ENCODE peak calls at places on chromosomes 13 and 19, in seven cellular contexts. F, G, R, Q, P, S and Z are unnamed samples.

GRCh38 chr19:1400281-1401137 is 833 bp downstream of the GAMT start:
- DNase-seq in F (no peak), G (no peak), R (peak), Q (no peak), P (peak), S (no peak), Z (no peak)

GRCh38 chr13:37068962-37069361 is 9.5 kb upstream of the SUPT20H start:
- DNase-seq in F (no peak), G (no peak), R (no peak), Q (no peak), P (no peak), S (no peak), Z (no peak)

GRCh38 chr13:94192576-94192975 is 286.9 kb downstream of the DCT start:
- DNase-seq in F (peak), G (no peak), R (peak), Q (no peak), P (no peak), S (no peak), Z (peak)

GRCh38 chr19:4374451-4375163 is 25.7 kb downstream of the SH3GL1 start:
- DNase-seq in F (peak), G (no peak), R (peak), Q (peak), P (peak), S (peak), Z (no peak)

GRCh38 chr19:27872370-27872769 is 1340.6 kb downstream of the UQCRFS1 start:
- DNase-seq in F (no peak), G (no peak), R (no peak), Q (no peak), P (no peak), S (no peak), Z (no peak)

GRCh38 chr13:103351035-103351828 is 285.0 kb upstream of the SLC10A2 start:
- DNase-seq in F (no peak), G (no peak), R (peak), Q (no peak), P (no peak), S (no peak), Z (no peak)

GRCh38 chr13:72850959-72851677 is 69.2 kb downstream of the PIBF1 start:
- DNase-seq in F (no peak), G (no peak), R (peak), Q (no peak), P (no peak), S (no peak), Z (no peak)

GRCh38 chr19:8531470-8531869 is 17.5 kb upstream of the ZNF414 start:
- DNase-seq in F (no peak), G (no peak), R (no peak), Q (no peak), P (no peak), S (no peak), Z (no peak)

GRCh38 chr19:46824887-46825730 is 25.5 kb downstream of the AP2S1 start:
- DNase-seq in F (no peak), G (no peak), R (peak), Q (no peak), P (no peak), S (no peak), Z (no peak)

GRCh38 chr13:37011788-37012187 is 11.2 kb downstream of the EXOSC8 start:
- DNase-seq in F (no peak), G (no peak), R (no peak), Q (no peak), P (no peak), S (no peak), Z (no peak)

GRCh38 chr13:37058801-37059135 is 720 bp downstream of the SUPT20H start:
- DNase-seq in F (no peak), G (no peak), R (no peak), Q (no peak), P (no peak), S (no peak), Z (no peak)

GRCh38 chr13:22091971-22092300 is 421.1 kb downstream of the FGF9 start:
- DNase-seq in F (no peak), G (no peak), R (no peak), Q (no peak), P (no peak), S (no peak), Z (no peak)

GRCh38 chr13:94559201-94559795 is 36.7 kb downstream of the TGDS start:
- DNase-seq in F (no peak), G (no peak), R (no peak), Q (no peak), P (no peak), S (no peak), Z (no peak)

GRCh38 chr13:40662866-40663265 is 3.6 kb downstream of the FOXO1 start:
- DNase-seq in F (no peak), G (no peak), R (no peak), Q (no peak), P (no peak), S (no peak), Z (no peak)

GRCh38 chr13:75507027-75508001 is 25.3 kb upstream of the TBC1D4 start:
- DNase-seq in F (no peak), G (no peak), R (no peak), Q (no peak), P (no peak), S (no peak), Z (no peak)

GRCh38 chr19:48726573-48726972 is 7.0 kb upstream of the MAMSTR start:
- DNase-seq in F (no peak), G (no peak), R (no peak), Q (no peak), P (no peak), S (no peak), Z (no peak)

GRCh38 chr13:27644302-27644701 is 22.6 kb downstream of the POLR1D start:
- DNase-seq in F (no peak), G (no peak), R (peak), Q (no peak), P (no peak), S (no peak), Z (no peak)

GRCh38 chr19:44626067-44626624 is 12.8 kb downstream of the IGSF23 start:
- DNase-seq in F (no peak), G (peak), R (peak), Q (no peak), P (no peak), S (no peak), Z (no peak)

GRCh38 chr19:10654610-10655456 is 687 bp downstream of the ILF3 start:
- DNase-seq in F (no peak), G (no peak), R (peak), Q (peak), P (peak), S (peak), Z (peak)

GRCh38 chr19:23440207-23440606 is 44.9 kb upstream of the ZNF91 start:
- DNase-seq in F (no peak), G (no peak), R (no peak), Q (no peak), P (no peak), S (no peak), Z (no peak)

GRCh38 chr19:7214329-7215089 is 79.7 kb downstream of the INSR start:
- DNase-seq in F (no peak), G (no peak), R (peak), Q (no peak), P (no peak), S (no peak), Z (no peak)

GRCh38 chr13:110617326-110618072 is 2.2 kb downstream of the NAXD start:
- DNase-seq in F (peak), G (no peak), R (peak), Q (no peak), P (peak), S (peak), Z (no peak)

GRCh38 chr13:96996097-96996496 is 1.8 kb upstream of the OXGR1 start:
- DNase-seq in F (no peak), G (no peak), R (no peak), Q (no peak), P (no peak), S (no peak), Z (no peak)

GRCh38 chr19:787551-787950 is 9.7 kb upstream of the PTBP1 start:
- DNase-seq in F (no peak), G (no peak), R (no peak), Q (no peak), P (no peak), S (no peak), Z (peak)

GRCh38 chr19:49570997-49571676 is 9.2 kb downstream of the NOSIP start:
- DNase-seq in F (no peak), G (no peak), R (no peak), Q (no peak), P (no peak), S (no peak), Z (no peak)

GRCh38 chr19:8323781-8324185 is 2.5 kb downstream of the RPS28 start:
- DNase-seq in F (no peak), G (no peak), R (no peak), Q (no peak), P (no peak), S (no peak), Z (no peak)

GRCh38 chr19:12077375-12077774 is 12.8 kb downstream of the ZNF844 start:
- DNase-seq in F (no peak), G (no peak), R (no peak), Q (no peak), P (no peak), S (no peak), Z (no peak)

GRCh38 chr13:57633950-57634828 is 2.6 kb downstream of the PCDH17 start:
- DNase-seq in F (no peak), G (no peak), R (peak), Q (no peak), P (no peak), S (no peak), Z (peak)

GRCh38 chr13:97555034-97555433 is 121.1 kb downstream of the RAP2A start:
- DNase-seq in F (no peak), G (no peak), R (no peak), Q (no peak), P (no peak), S (no peak), Z (no peak)

GRCh38 chr13:83881917-83882625 is at the start of gene SLITRK1:
- DNase-seq in F (peak), G (peak), R (peak), Q (peak), P (no peak), S (no peak), Z (no peak)

GRCh38 chr13:93736111-93736510 is 509.5 kb downstream of the GPC6 start:
- DNase-seq in F (no peak), G (no peak), R (no peak), Q (no peak), P (no peak), S (no peak), Z (no peak)

GRCh38 chr13:21837841-21838551 is 167.1 kb downstream of the FGF9 start:
- DNase-seq in F (no peak), G (no peak), R (no peak), Q (no peak), P (no peak), S (peak), Z (no peak)

GRCh38 chr13:113783966-113784644 is 25.1 kb downstream of the TMEM255B start:
- DNase-seq in F (no peak), G (no peak), R (no peak), Q (peak), P (peak), S (no peak), Z (no peak)

GRCh38 chr13:104650426-104650825 is 1584.2 kb upstream of the SLC10A2 start:
- DNase-seq in F (no peak), G (no peak), R (no peak), Q (no peak), P (no peak), S (no peak), Z (no peak)

GRCh38 chr19:49997709-49998108 is 27.5 kb downstream of the VRK3 start:
- DNase-seq in F (no peak), G (no peak), R (peak), Q (no peak), P (no peak), S (no peak), Z (no peak)

GRCh38 chr19:27972291-27973040 is 1240.5 kb downstream of the UQCRFS1 start:
- DNase-seq in F (no peak), G (no peak), R (no peak), Q (no peak), P (no peak), S (no peak), Z (no peak)

GRCh38 chr19:33227242-33227650 is 1.6 kb upstream of the SLC7A10 start:
- DNase-seq in F (no peak), G (no peak), R (no peak), Q (no peak), P (no peak), S (no peak), Z (no peak)

GRCh38 chr13:90049989-90050671 is 1297.4 kb upstream of the MIR17HG start:
- DNase-seq in F (no peak), G (no peak), R (no peak), Q (no peak), P (no peak), S (no peak), Z (no peak)

GRCh38 chr19:13748169-13748884 is 16.0 kb upstream of the MRI1 start:
- DNase-seq in F (no peak), G (no peak), R (peak), Q (no peak), P (no peak), S (no peak), Z (no peak)

GRCh38 chr13:20525601-20526544 is at the start of gene CRYL1:
- DNase-seq in F (peak), G (no peak), R (peak), Q (peak), P (peak), S (peak), Z (peak)
- TF ChIP-seq POLR2A in F (peak), G (no peak), R (peak), Q (no peak), P (peak), S (peak), Z (peak)

GRCh38 chr13:23859904-23860303 is 29.3 kb downstream of the MIPEP start:
- DNase-seq in F (no peak), G (no peak), R (no peak), Q (no peak), P (no peak), S (no peak), Z (no peak)
- TF ChIP-seq CTCF in F (no peak), G (no peak), R (no peak), Q (no peak), P (no peak), S (no peak), Z (no peak)

DNA sequence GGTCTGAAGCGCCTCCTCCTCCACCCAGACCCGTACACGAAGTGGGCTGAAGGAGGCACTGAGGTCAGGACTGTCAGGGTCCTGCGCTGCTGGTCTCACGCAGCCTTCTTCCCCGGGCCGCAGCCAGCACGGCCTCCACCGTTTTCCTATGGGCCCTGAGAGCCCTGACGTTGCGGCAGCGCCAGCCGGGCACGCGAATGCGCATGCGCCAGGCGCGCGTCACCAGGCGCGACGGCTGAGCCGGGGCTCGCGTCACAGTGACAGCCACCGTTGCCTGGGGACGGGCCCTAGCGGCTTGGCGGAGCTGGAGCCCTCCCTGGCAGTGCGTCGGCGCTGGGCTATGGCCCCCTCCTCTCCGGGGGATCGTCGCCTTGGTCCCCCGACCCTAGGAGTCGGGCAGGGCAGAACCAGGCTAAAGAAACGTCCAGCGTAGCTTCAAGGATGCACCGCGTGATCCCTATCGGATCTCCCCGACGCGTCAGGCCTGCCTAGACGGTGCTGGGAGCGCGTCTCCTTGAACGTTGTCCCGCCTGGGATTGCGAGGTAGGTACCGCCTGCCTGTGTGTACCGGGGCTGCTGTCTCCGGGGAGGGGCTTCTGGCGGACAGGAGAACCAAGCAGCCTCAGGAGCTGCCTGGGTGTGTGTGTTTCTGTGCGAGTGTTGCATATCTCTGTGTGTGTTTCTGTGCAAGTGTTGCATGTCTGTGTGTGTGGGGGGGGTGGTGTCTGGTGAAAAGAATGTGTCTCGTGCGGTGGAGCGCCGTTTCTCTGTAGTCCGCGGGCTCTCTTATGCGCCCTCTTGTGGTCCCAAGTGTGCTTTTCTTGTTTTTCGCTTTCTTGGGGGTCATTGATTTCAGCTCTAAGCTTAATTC is 43.2 kb downstream of the ZNF571 start:
- DNase-seq in F (no peak), G (no peak), R (no peak), Q (peak), P (no peak), S (no peak), Z (peak)
- TF ChIP-seq POLR2A in F (no peak), G (no peak), R (no peak), Q (no peak), P (no peak), S (no peak), Z (no peak)

GRCh38 chr19:38262585-38263268 is 1.6 kb upstream of the SPINT2 start:
- DNase-seq in F (no peak), G (no peak), R (no peak), Q (no peak), P (no peak), S (no peak), Z (no peak)

GRCh38 chr19:38265213-38265861 is 964 bp downstream of the SPINT2 start:
- DNase-seq in F (no peak), G (no peak), R (peak), Q (no peak), P (no peak), S (no peak), Z (peak)

GRCh38 chr19:38263696-38264485 is 482 bp upstream of the SPINT2 start:
- DNase-seq in F (no peak), G (no peak), R (peak), Q (peak), P (no peak), S (no peak), Z (peak)

GRCh38 chr19:38266070-38266469 is 1.7 kb downstream of the SPINT2 start:
- DNase-seq in F (no peak), G (peak), R (no peak), Q (no peak), P (no peak), S (no peak), Z (no peak)

DNA sequence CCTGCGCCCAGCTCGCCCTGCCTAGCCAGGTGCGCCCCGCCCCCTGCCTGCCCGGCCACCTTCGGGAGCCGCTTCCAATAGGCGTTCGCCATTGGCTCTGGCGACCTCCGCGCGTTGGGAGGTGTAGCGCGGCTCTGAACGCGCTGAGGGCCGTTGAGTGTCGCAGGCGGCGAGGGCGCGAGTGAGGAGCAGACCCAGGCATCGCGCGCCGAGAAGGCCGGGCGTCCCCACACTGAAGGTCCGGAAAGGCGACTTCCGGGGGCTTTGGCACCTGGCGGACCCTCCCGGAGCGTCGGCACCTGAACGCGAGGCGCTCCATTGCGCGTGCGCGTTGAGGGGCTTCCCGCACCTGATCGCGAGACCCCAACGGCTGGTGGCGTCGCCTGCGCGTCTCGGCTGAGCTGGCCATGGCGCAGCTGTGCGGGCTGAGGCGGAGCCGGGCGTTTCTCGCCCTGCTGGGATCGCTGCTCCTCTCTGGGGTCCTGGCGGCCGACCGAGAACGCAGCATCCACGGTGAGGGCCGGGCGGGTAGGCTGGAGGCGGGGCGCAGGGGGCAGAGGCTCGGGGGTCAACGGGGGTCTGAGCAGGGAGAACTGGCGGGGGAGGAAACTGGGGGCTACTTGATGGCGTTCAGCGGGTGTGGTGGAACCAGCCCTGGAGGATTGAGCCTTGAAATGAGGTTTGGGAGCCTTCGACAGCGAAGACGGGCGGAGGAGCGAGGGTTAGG is at the start of gene SPINT2:
- DNase-seq in F (no peak), G (peak), R (no peak), Q (peak), P (peak), S (no peak), Z (no peak)
- TF ChIP-seq CTCF in F (no peak), G (no peak), R (no peak), Q (no peak), P (no peak), S (no peak), Z (no peak)

DNA sequence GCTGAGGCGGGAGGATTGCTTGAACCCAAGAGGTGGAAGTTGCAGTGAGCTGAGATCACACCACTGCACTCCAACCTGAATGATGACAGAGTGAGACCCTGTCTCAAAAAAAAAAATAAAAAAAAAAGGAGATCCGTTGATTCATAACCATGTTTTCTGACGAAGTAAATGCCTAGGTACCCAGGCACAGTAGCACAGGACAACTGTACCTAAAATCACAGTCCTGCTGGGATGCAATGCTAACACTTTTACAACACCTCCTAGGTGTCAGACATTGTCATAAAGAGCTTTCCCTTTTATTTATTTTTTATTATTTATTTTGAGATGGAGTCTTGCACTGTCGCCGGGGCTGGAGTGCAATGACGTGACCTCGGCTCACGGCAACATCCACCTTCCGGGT is 2.5 kb upstream of the TTC9B start:
- DNase-seq in F (no peak), G (no peak), R (no peak), Q (no peak), P (no peak), S (no peak), Z (no peak)
- TF ChIP-seq POLR2A in F (no peak), G (no peak), R (no peak), Q (no peak), P (no peak), S (no peak), Z (no peak)

DNA sequence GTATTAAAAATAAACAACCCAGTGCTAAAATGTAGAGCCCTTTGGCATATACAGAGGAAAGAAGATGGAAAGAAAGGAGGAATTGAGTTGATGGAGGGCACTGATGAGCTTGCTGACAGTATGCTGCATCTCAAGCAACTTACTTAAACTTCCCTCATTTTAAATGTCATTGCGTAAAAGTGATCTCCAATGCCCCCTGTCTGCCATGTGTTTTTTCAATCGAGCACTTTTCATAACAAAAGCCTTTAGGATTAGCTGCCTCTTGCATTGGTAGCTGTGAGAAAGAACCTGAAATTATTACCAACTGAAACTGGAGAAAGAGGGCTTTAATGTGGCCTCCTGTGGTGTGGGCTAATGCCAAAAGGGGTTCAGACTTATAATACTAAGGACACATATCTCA is 541.6 kb downstream of the SUCLA2 start:
- DNase-seq in F (no peak), G (no peak), R (no peak), Q (no peak), P (no peak), S (no peak), Z (no peak)
- TF ChIP-seq CTCF in F (no peak), G (no peak), R (peak), Q (no peak), P (no peak), S (peak), Z (no peak)